ENCODE peak calls at places on chromosomes 7 and 10, in four cellular contexts. H is heart left ventricle, U is fibroblast of lung, N is T follicular helper cell. T is an unnamed sample.

GRCh38 chr10:131621784-131622624 is 278.8 kb upstream of the PPP2R2D start:
- DNase-seq in N (no peak), H (no peak), U (no peak), T (no peak)

GRCh38 chr10:123841115-123841514 is 50.5 kb downstream of the CPXM2 start:
- DNase-seq in H (no peak), U (no peak), N (no peak), T (no peak)

GRCh38 chr10:132335189-132336063 is 3.4 kb downstream of the LRRC27 start:
- DNase-seq in U (no peak), N (no peak), H (no peak), T (no peak)

GRCh38 chr10:131082991-131083465 is 228.5 kb downstream of the TCERG1L start:
- DNase-seq in N (no peak), U (no peak), H (no peak), T (no peak)

GRCh38 chr7:42189535-42189934 is 47.5 kb downstream of the GLI3 start:
- DNase-seq in U (peak; percentile 58), H (no peak), N (no peak), T (no peak)

GRCh38 chr10:72337039-72337629 is 17.6 kb downstream of the DNAJB12 start:
- DNase-seq in H (peak; percentile 94), U (peak; percentile 40), N (peak; percentile 41), T (no peak)

GRCh38 chr7:5582532-5582935 is 158.9 kb upstream of the TNRC18 start:
- DNase-seq in H (no peak), U (no peak), N (no peak), T (no peak)

GRCh38 chr7:22443370-22444180 is 56.4 kb downstream of the STEAP1B start:
- DNase-seq in H (no peak), N (no peak), U (peak; percentile 50), T (no peak)

GRCh38 chr10:89556590-89556989 is 21.2 kb upstream of the SLC16A12 start:
- DNase-seq in H (no peak), N (no peak), U (peak; percentile 32), T (no peak)

GRCh38 chr10:131131726-131132561 is 179.6 kb downstream of the TCERG1L start:
- DNase-seq in H (no peak), N (no peak), U (no peak), T (no peak)

GRCh38 chr7:1011297-1012003 is 28.5 kb downstream of the CYP2W1 start:
- DNase-seq in N (no peak), H (no peak), U (no peak), T (no peak)

GRCh38 chr7:24821045-24821853 is 64.0 kb upstream of the GSDME start:
- DNase-seq in U (peak; percentile 99), N (peak; percentile 75), H (no peak), T (peak; percentile 73)

GRCh38 chr7:36472141-36472729 is 82.6 kb downstream of the ANLN start:
- DNase-seq in N (no peak), H (no peak), U (no peak), T (no peak)

GRCh38 chr7:35255909-35256876 is 2.3 kb upstream of the TBX20 start:
- DNase-seq in U (no peak), H (no peak), N (no peak), T (no peak)

GRCh38 chr7:40682696-40683095 is 547.9 kb downstream of the SUGCT start:
- DNase-seq in H (no peak), N (no peak), U (no peak), T (no peak)

GRCh38 chr7:39465055-39465929 is 100.9 kb upstream of the YAE1 start:
- DNase-seq in U (peak; percentile 66), H (no peak), N (peak; percentile 7), T (peak; percentile 50)

GRCh38 chr10:93873427-93874115 is 20.2 kb upstream of the SLC35G1 start:
- DNase-seq in H (no peak), U (peak; percentile 73), N (no peak), T (no peak)

GRCh38 chr10:114394531-114394930 is 9.8 kb downstream of the AFAP1L2 start:
- DNase-seq in N (no peak), U (no peak), H (no peak), T (no peak)

GRCh38 chr10:85548038-85548437 is 818.6 kb downstream of the GRID1 start:
- DNase-seq in N (peak; percentile 16), H (no peak), U (peak; percentile 34), T (peak; percentile 19)

GRCh38 chr10:78865931-78866717 is 202.6 kb upstream of the ZMIZ1 start:
- DNase-seq in N (no peak), H (no peak), U (no peak), T (no peak)

GRCh38 chr7:130818056-130818455 is 84.0 kb upstream of the KLF14 start:
- DNase-seq in N (no peak), U (peak; percentile 46), H (no peak), T (no peak)

GRCh38 chr7:43711503-43711902 is 17.8 kb downstream of the COA1 start:
- DNase-seq in U (no peak), N (no peak), H (no peak), T (no peak)

GRCh38 chr7:106752345-106752744 is 91.4 kb upstream of the CCDC71L start:
- DNase-seq in U (no peak), N (no peak), H (no peak), T (no peak)

GRCh38 chr10:986137-986825 is 2.0 kb upstream of the GTPBP4 start:
- DNase-seq in U (peak; percentile 92), N (no peak), H (no peak), T (no peak)

GRCh38 chr7:106855540-106856132 is 9.4 kb upstream of the PIK3CG start:
- DNase-seq in H (no peak), N (no peak), U (no peak), T (no peak)

GRCh38 chr10:100828744-100829102 is 83.3 kb downstream of the PAX2 start:
- DNase-seq in U (no peak), N (no peak), H (no peak), T (no peak)

GRCh38 chr7:2373646-2374045 is 19.0 kb downstream of the EIF3B start:
- DNase-seq in N (no peak), U (no peak), H (no peak), T (no peak)

GRCh38 chr7:64574481-64575159 is 11.7 kb upstream of the ZNF680 start:
- DNase-seq in N (no peak), H (peak; percentile 67), U (peak; percentile 72), T (no peak)

GRCh38 chr10:71555087-71555728 is 158.5 kb downstream of the CDH23 start:
- DNase-seq in U (no peak), H (no peak), N (no peak), T (no peak)

T was measured in astrocyte of the cerebellum.